ENCODE peak calls at places on chromosomes 5 and 9, in nine cellular contexts. One of them, this sample, is unnamed.

GRCh38 chr9:75333624-75334023 is 245.3 kb downstream of the OSTF1 start:
- DNase-seq in cardiac muscle cell: no peak
- DNase-seq in A673: no peak
- DNase-seq in psoas muscle: no peak
- DNase-seq in neuronal stem cell: no peak
- DNase-seq in right lobe of liver: no peak
- DNase-seq in kidney epithelial cell: no peak
- DNase-seq in MM.1S: no peak
- DNase-seq in gastrocnemius medialis: no peak
- DNase-seq in this sample: no peak

GRCh38 chr9:130290353-130291181 is 25.0 kb downstream of the HMCN2 start:
- DNase-seq in cardiac muscle cell: no peak
- DNase-seq in A673: no peak
- DNase-seq in psoas muscle: peak; percentile 65
- DNase-seq in neuronal stem cell: no peak
- DNase-seq in right lobe of liver: no peak
- DNase-seq in kidney epithelial cell: no peak
- DNase-seq in MM.1S: no peak
- DNase-seq in gastrocnemius medialis: no peak
- DNase-seq in this sample: no peak

GRCh38 chr9:77544491-77545000 is 103.6 kb downstream of the GNA14 start:
- DNase-seq in cardiac muscle cell: no peak
- DNase-seq in A673: no peak
- DNase-seq in psoas muscle: no peak
- DNase-seq in neuronal stem cell: no peak
- DNase-seq in right lobe of liver: no peak
- DNase-seq in kidney epithelial cell: no peak
- DNase-seq in MM.1S: no peak
- DNase-seq in gastrocnemius medialis: no peak
- DNase-seq in this sample: no peak

GRCh38 chr9:68507098-68507795 is 33.4 kb downstream of the TMEM252 start:
- DNase-seq in cardiac muscle cell: peak; percentile 17
- DNase-seq in A673: peak; percentile 10
- DNase-seq in psoas muscle: no peak
- DNase-seq in neuronal stem cell: no peak
- DNase-seq in right lobe of liver: no peak
- DNase-seq in kidney epithelial cell: no peak
- DNase-seq in MM.1S: no peak
- DNase-seq in gastrocnemius medialis: no peak
- DNase-seq in this sample: no peak

GRCh38 chr5:153835891-153836515 is 202.7 kb downstream of the FAM114A2 start:
- DNase-seq in cardiac muscle cell: no peak
- DNase-seq in A673: no peak
- DNase-seq in psoas muscle: no peak
- DNase-seq in neuronal stem cell: no peak
- DNase-seq in right lobe of liver: no peak
- DNase-seq in kidney epithelial cell: no peak
- DNase-seq in MM.1S: no peak
- DNase-seq in gastrocnemius medialis: no peak
- DNase-seq in this sample: no peak

GRCh38 chr5:109916481-109917153 is 226.9 kb downstream of the MAN2A1 start:
- DNase-seq in cardiac muscle cell: no peak
- DNase-seq in A673: no peak
- DNase-seq in psoas muscle: no peak
- DNase-seq in neuronal stem cell: no peak
- DNase-seq in right lobe of liver: no peak
- DNase-seq in kidney epithelial cell: no peak
- DNase-seq in MM.1S: peak; percentile 90
- DNase-seq in gastrocnemius medialis: no peak
- DNase-seq in this sample: no peak

GRCh38 chr9:116697341-116697740 is 10.2 kb downstream of the TRIM32 start:
- DNase-seq in cardiac muscle cell: no peak
- DNase-seq in A673: no peak
- DNase-seq in psoas muscle: no peak
- DNase-seq in neuronal stem cell: no peak
- DNase-seq in right lobe of liver: no peak
- DNase-seq in kidney epithelial cell: no peak
- DNase-seq in MM.1S: no peak
- DNase-seq in gastrocnemius medialis: no peak
- DNase-seq in this sample: no peak

GRCh38 chr9:20683351-20684034 is 566 bp upstream of the FOCAD start:
- DNase-seq in cardiac muscle cell: peak; percentile 1
- DNase-seq in A673: peak; percentile 60
- DNase-seq in psoas muscle: peak; percentile 75
- DNase-seq in neuronal stem cell: no peak
- DNase-seq in right lobe of liver: peak; percentile 54
- DNase-seq in kidney epithelial cell: no peak
- DNase-seq in MM.1S: no peak
- DNase-seq in gastrocnemius medialis: peak; percentile 58
- DNase-seq in this sample: no peak

GRCh38 chr5:14145356-14146334 is 2.5 kb downstream of the TRIO start:
- DNase-seq in cardiac muscle cell: no peak
- DNase-seq in A673: no peak
- DNase-seq in psoas muscle: no peak
- DNase-seq in neuronal stem cell: no peak
- DNase-seq in right lobe of liver: no peak
- DNase-seq in kidney epithelial cell: no peak
- DNase-seq in MM.1S: no peak
- DNase-seq in gastrocnemius medialis: no peak
- DNase-seq in this sample: no peak

GRCh38 chr5:174210927-174211326 is 165.4 kb downstream of the NSG2 start:
- DNase-seq in cardiac muscle cell: no peak
- DNase-seq in A673: no peak
- DNase-seq in psoas muscle: no peak
- DNase-seq in neuronal stem cell: no peak
- DNase-seq in right lobe of liver: no peak
- DNase-seq in kidney epithelial cell: no peak
- DNase-seq in MM.1S: no peak
- DNase-seq in gastrocnemius medialis: no peak
- DNase-seq in this sample: no peak
- H3K27me3 ChIP-seq in cardiac muscle cell: peaks cover 8% of the 10 kb centered on the region
- H3K27me3 ChIP-seq in A673: peaks cover 25% of the 10 kb centered on the region
- H3K27me3 ChIP-seq in psoas muscle: no peaks in the 10 kb centered on the region
- H3K27me3 ChIP-seq in neuronal stem cell: no peaks in the 10 kb centered on the region
- H3K27me3 ChIP-seq in right lobe of liver: no peaks in the 10 kb centered on the region
- H3K27me3 ChIP-seq in kidney epithelial cell: no peaks in the 10 kb centered on the region
- H3K27me3 ChIP-seq in MM.1S: no peaks in the 10 kb centered on the region
- H3K27me3 ChIP-seq in gastrocnemius medialis: peaks cover 11% of the 10 kb centered on the region
- H3K27me3 ChIP-seq in this sample: no peaks in the 10 kb centered on the region

DNA sequence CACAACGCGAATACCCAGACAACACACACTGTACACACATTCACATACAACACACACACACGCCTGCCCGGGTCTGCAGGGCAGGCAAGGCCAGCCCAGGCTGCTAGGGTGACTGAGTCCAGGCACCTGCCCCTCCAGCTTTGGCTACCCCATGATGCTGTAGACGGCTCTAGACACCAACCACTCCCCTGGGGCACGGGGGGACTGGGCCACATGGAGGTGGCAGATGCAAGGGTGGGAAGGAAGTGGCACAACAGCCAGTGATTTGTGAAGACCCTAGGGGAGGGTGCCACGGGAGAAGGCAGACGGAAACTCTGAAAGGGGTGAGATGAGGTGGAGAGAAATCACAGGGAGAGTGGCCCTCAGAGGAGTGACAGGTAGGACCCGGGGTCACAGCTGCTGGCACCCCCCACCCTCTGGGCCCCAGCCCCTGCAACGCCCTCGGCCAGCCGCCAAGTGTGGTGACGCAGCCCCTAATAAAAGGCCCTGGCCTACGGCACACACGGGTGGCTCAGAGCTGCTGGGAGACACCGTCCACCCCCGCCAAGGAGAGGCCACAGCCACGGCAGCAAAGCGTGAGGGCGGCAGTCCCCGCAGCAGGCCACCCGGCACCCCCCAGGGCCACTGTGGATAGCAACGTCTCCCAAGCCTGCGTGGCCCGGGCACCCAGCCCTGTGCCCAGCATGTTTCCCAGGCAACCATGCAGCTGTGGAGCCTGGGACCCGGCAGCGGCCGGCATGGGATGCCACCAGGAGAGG is 6.6 kb upstream of the CCDC187 start:
- DNase-seq in cardiac muscle cell: no peak
- DNase-seq in A673: no peak
- DNase-seq in psoas muscle: no peak
- DNase-seq in neuronal stem cell: no peak
- DNase-seq in right lobe of liver: no peak
- DNase-seq in kidney epithelial cell: no peak
- DNase-seq in MM.1S: no peak
- DNase-seq in gastrocnemius medialis: no peak
- DNase-seq in this sample: no peak
- H3K27me3 ChIP-seq in cardiac muscle cell: no peaks in the 10 kb centered on the region
- H3K27me3 ChIP-seq in A673: no peaks in the 10 kb centered on the region
- H3K27me3 ChIP-seq in psoas muscle: no peaks in the 10 kb centered on the region
- H3K27me3 ChIP-seq in neuronal stem cell: peaks cover 6% of the 10 kb centered on the region
- H3K27me3 ChIP-seq in right lobe of liver: no peaks in the 10 kb centered on the region
- H3K27me3 ChIP-seq in kidney epithelial cell: peaks cover 19% of the 10 kb centered on the region
- H3K27me3 ChIP-seq in MM.1S: peaks cover 90% of the 10 kb centered on the region
- H3K27me3 ChIP-seq in gastrocnemius medialis: peaks cover 46% of the 10 kb centered on the region
- H3K27me3 ChIP-seq in this sample: peaks cover 19% of the 10 kb centered on the region

GRCh38 chr9:137136261-137136925 is 2.6 kb upstream of the GRIN1 start:
- DNase-seq in cardiac muscle cell: no peak
- DNase-seq in A673: no peak
- DNase-seq in psoas muscle: no peak
- DNase-seq in neuronal stem cell: no peak
- DNase-seq in right lobe of liver: no peak
- DNase-seq in kidney epithelial cell: no peak
- DNase-seq in MM.1S: peak; percentile 5
- DNase-seq in gastrocnemius medialis: no peak
- DNase-seq in this sample: no peak
- H3K27me3 ChIP-seq in cardiac muscle cell: peaks cover 91% of the 10 kb centered on the region
- H3K27me3 ChIP-seq in A673: peaks cover 81% of the 10 kb centered on the region
- H3K27me3 ChIP-seq in psoas muscle: no peaks in the 10 kb centered on the region
- H3K27me3 ChIP-seq in neuronal stem cell: peaks cover 56% of the 10 kb centered on the region
- H3K27me3 ChIP-seq in right lobe of liver: no peaks in the 10 kb centered on the region
- H3K27me3 ChIP-seq in kidney epithelial cell: peaks cover 56% of the 10 kb centered on the region
- H3K27me3 ChIP-seq in MM.1S: peaks cover 83% of the 10 kb centered on the region
- H3K27me3 ChIP-seq in gastrocnemius medialis: peaks cover 68% of the 10 kb centered on the region
- H3K27me3 ChIP-seq in this sample: peaks cover 57% of the 10 kb centered on the region

DNA sequence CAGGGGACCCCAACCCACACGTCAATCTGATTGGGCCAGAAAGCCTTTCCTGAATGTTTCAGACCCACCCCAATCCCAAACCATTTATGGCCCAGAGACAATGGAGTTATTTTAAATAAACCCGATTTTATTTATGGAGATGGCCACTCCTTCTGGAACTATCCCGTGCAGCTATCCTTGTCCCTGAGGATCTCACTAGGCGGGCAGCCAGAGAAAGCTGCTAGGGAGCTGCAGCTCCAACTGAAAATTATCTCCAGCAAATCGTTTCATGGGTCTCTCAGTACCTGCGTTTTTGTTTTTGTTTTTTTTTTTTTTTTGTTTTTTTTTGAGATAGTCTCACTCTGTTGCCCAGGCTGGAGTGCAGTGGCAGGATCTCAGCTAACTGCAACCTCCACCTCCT is 23.0 kb downstream of the C1QTNF2 start:
- DNase-seq in cardiac muscle cell: no peak
- DNase-seq in A673: no peak
- DNase-seq in psoas muscle: no peak
- DNase-seq in neuronal stem cell: no peak
- DNase-seq in right lobe of liver: no peak
- DNase-seq in kidney epithelial cell: no peak
- DNase-seq in MM.1S: no peak
- DNase-seq in gastrocnemius medialis: no peak
- DNase-seq in this sample: no peak
- H3K27me3 ChIP-seq in cardiac muscle cell: no peaks in the 10 kb centered on the region
- H3K27me3 ChIP-seq in A673: no peaks in the 10 kb centered on the region
- H3K27me3 ChIP-seq in psoas muscle: no peaks in the 10 kb centered on the region
- H3K27me3 ChIP-seq in neuronal stem cell: no peaks in the 10 kb centered on the region
- H3K27me3 ChIP-seq in right lobe of liver: no peaks in the 10 kb centered on the region
- H3K27me3 ChIP-seq in kidney epithelial cell: no peaks in the 10 kb centered on the region
- H3K27me3 ChIP-seq in MM.1S: no peaks in the 10 kb centered on the region
- H3K27me3 ChIP-seq in gastrocnemius medialis: no peaks in the 10 kb centered on the region
- H3K27me3 ChIP-seq in this sample: no peaks in the 10 kb centered on the region

GRCh38 chr9:128390813-128391711 is 19.9 kb downstream of the URM1 start:
- DNase-seq in cardiac muscle cell: no peak
- DNase-seq in A673: no peak
- DNase-seq in psoas muscle: no peak
- DNase-seq in neuronal stem cell: no peak
- DNase-seq in right lobe of liver: no peak
- DNase-seq in kidney epithelial cell: no peak
- DNase-seq in MM.1S: no peak
- DNase-seq in gastrocnemius medialis: no peak
- DNase-seq in this sample: no peak
- H3K27me3 ChIP-seq in cardiac muscle cell: peaks cover 63% of the 10 kb centered on the region
- H3K27me3 ChIP-seq in A673: no peaks in the 10 kb centered on the region
- H3K27me3 ChIP-seq in psoas muscle: no peaks in the 10 kb centered on the region
- H3K27me3 ChIP-seq in neuronal stem cell: peaks cover 96% of the 10 kb centered on the region
- H3K27me3 ChIP-seq in right lobe of liver: no peaks in the 10 kb centered on the region
- H3K27me3 ChIP-seq in kidney epithelial cell: peaks cover 42% of the 10 kb centered on the region
- H3K27me3 ChIP-seq in MM.1S: no peaks in the 10 kb centered on the region
- H3K27me3 ChIP-seq in gastrocnemius medialis: no peaks in the 10 kb centered on the region
- H3K27me3 ChIP-seq in this sample: no peaks in the 10 kb centered on the region

GRCh38 chr5:73417307-73418035 is 31.1 kb downstream of the FOXD1 start:
- DNase-seq in cardiac muscle cell: no peak
- DNase-seq in A673: no peak
- DNase-seq in psoas muscle: no peak
- DNase-seq in neuronal stem cell: no peak
- DNase-seq in right lobe of liver: no peak
- DNase-seq in kidney epithelial cell: no peak
- DNase-seq in MM.1S: no peak
- DNase-seq in gastrocnemius medialis: no peak
- DNase-seq in this sample: no peak

GRCh38 chr5:73412597-73412988 is 36.0 kb downstream of the FOXD1 start:
- DNase-seq in cardiac muscle cell: no peak
- DNase-seq in A673: no peak
- DNase-seq in psoas muscle: no peak
- DNase-seq in neuronal stem cell: no peak
- DNase-seq in right lobe of liver: no peak
- DNase-seq in kidney epithelial cell: peak; percentile 89
- DNase-seq in MM.1S: no peak
- DNase-seq in gastrocnemius medialis: no peak
- DNase-seq in this sample: peak; percentile 63

GRCh38 chr5:73418244-73418691 is 30.3 kb downstream of the FOXD1 start:
- DNase-seq in cardiac muscle cell: no peak
- DNase-seq in A673: no peak
- DNase-seq in psoas muscle: peak; percentile 37
- DNase-seq in neuronal stem cell: no peak
- DNase-seq in right lobe of liver: no peak
- DNase-seq in kidney epithelial cell: no peak
- DNase-seq in MM.1S: no peak
- DNase-seq in gastrocnemius medialis: no peak
- DNase-seq in this sample: no peak

GRCh38 chr5:73415171-73415570 is 33.4 kb downstream of the FOXD1 start:
- DNase-seq in cardiac muscle cell: no peak
- DNase-seq in A673: no peak
- DNase-seq in psoas muscle: no peak
- DNase-seq in neuronal stem cell: no peak
- DNase-seq in right lobe of liver: no peak
- DNase-seq in kidney epithelial cell: no peak
- DNase-seq in MM.1S: no peak
- DNase-seq in gastrocnemius medialis: no peak
- DNase-seq in this sample: no peak

GRCh38 chr5:73415617-73416016 is 33.0 kb downstream of the FOXD1 start:
- DNase-seq in cardiac muscle cell: no peak
- DNase-seq in A673: no peak
- DNase-seq in psoas muscle: no peak
- DNase-seq in neuronal stem cell: no peak
- DNase-seq in right lobe of liver: no peak
- DNase-seq in kidney epithelial cell: no peak
- DNase-seq in MM.1S: no peak
- DNase-seq in gastrocnemius medialis: no peak
- DNase-seq in this sample: no peak
- H3K27me3 ChIP-seq in cardiac muscle cell: peaks cover 71% of the 10 kb centered on the region
- H3K27me3 ChIP-seq in A673: peaks cover 50% of the 10 kb centered on the region
- H3K27me3 ChIP-seq in psoas muscle: peaks cover 17% of the 10 kb centered on the region
- H3K27me3 ChIP-seq in neuronal stem cell: peaks cover 34% of the 10 kb centered on the region
- H3K27me3 ChIP-seq in right lobe of liver: peaks cover 4% of the 10 kb centered on the region
- H3K27me3 ChIP-seq in kidney epithelial cell: peaks cover 2% of the 10 kb centered on the region
- H3K27me3 ChIP-seq in MM.1S: no peaks in the 10 kb centered on the region
- H3K27me3 ChIP-seq in gastrocnemius medialis: peaks cover 69% of the 10 kb centered on the region
- H3K27me3 ChIP-seq in this sample: peaks cover 14% of the 10 kb centered on the region

GRCh38 chr5:163758283-163758711 is 252.9 kb downstream of the MAT2B start:
- DNase-seq in cardiac muscle cell: no peak
- DNase-seq in A673: no peak
- DNase-seq in psoas muscle: no peak
- DNase-seq in neuronal stem cell: no peak
- DNase-seq in right lobe of liver: no peak
- DNase-seq in kidney epithelial cell: no peak
- DNase-seq in MM.1S: no peak
- DNase-seq in gastrocnemius medialis: no peak
- DNase-seq in this sample: no peak
- H3K27me3 ChIP-seq in cardiac muscle cell: no peaks in the 10 kb centered on the region
- H3K27me3 ChIP-seq in A673: peaks cover 18% of the 10 kb centered on the region
- H3K27me3 ChIP-seq in psoas muscle: no peaks in the 10 kb centered on the region
- H3K27me3 ChIP-seq in neuronal stem cell: no peaks in the 10 kb centered on the region
- H3K27me3 ChIP-seq in right lobe of liver: no peaks in the 10 kb centered on the region
- H3K27me3 ChIP-seq in kidney epithelial cell: no peaks in the 10 kb centered on the region
- H3K27me3 ChIP-seq in MM.1S: no peaks in the 10 kb centered on the region
- H3K27me3 ChIP-seq in gastrocnemius medialis: no peaks in the 10 kb centered on the region
- H3K27me3 ChIP-seq in this sample: no peaks in the 10 kb centered on the region